ENCODE peak calls at places on chromosomes 13 and 19, in four cellular contexts. W, Q, O and M are unnamed samples.
A peak's percentile ranks its signal among the peaks of the same experiment; 100 is the strongest.

GRCh38 chr19:37329686-37330085 is 41.2 kb upstream of the ZNF527 start:
- DNase-seq in W (no peak), Q (no peak), O (no peak), M (no peak)

GRCh38 chr13:70034280-70034679 is 73.3 kb upstream of the ATXN8OS start:
- DNase-seq in W (no peak), Q (no peak), O (no peak), M (no peak)

GRCh38 chr13:40060318-40061007 is 405.0 kb downstream of the COG6 start:
- DNase-seq in W (no peak), Q (no peak), O (no peak), M (no peak)

GRCh38 chr19:52190679-52191293 is 934 bp downstream of the PPP2R1A start:
- DNase-seq in W (peak; percentile 2), Q (no peak), O (peak; percentile 25), M (peak; percentile 43)

GRCh38 chr19:52734893-52735661 is at the start of gene ZNF611:
- DNase-seq in W (peak; percentile 99), Q (peak; percentile 100), O (peak; percentile 99), M (peak; percentile 99)

GRCh38 chr19:4446801-4447200 is 10.8 kb downstream of the UBXN6 start:
- DNase-seq in W (no peak), Q (no peak), O (no peak), M (no peak)

GRCh38 chr13:103878891-103879605 is 812.8 kb upstream of the SLC10A2 start:
- DNase-seq in W (no peak), Q (no peak), O (no peak), M (no peak)

GRCh38 chr13:73224708-73225107 is 165.9 kb downstream of the KLF5 start:
- DNase-seq in W (no peak), Q (no peak), O (no peak), M (no peak)

GRCh38 chr13:42990147-42990990 is 1.7 kb downstream of the EPSTI1 start:
- DNase-seq in W (no peak), Q (no peak), O (no peak), M (no peak)

GRCh38 chr13:43008591-43008990 is 14.8 kb upstream of the DNAJC15 start:
- DNase-seq in W (no peak), Q (no peak), O (no peak), M (no peak)

GRCh38 chr13:94842901-94843300 is 130.6 kb upstream of the SOX21 start:
- DNase-seq in W (no peak), Q (no peak), O (no peak), M (no peak)

GRCh38 chr19:3006075-3006767 is 22.9 kb downstream of the TLE2 start:
- DNase-seq in W (no peak), Q (no peak), O (no peak), M (no peak)

GRCh38 chr19:4624733-4625362 is 14.5 kb upstream of the TNFAIP8L1 start:
- DNase-seq in W (no peak), Q (no peak), O (peak; percentile 30), M (no peak)

GRCh38 chr13:44347301-44347700 is 26.3 kb upstream of the SERP2 start:
- DNase-seq in W (no peak), Q (no peak), O (no peak), M (no peak)

GRCh38 chr19:56477429-56478338 is 539 bp upstream of the ZNF667 start:
- DNase-seq in W (no peak), Q (peak; percentile 97), O (no peak), M (peak; percentile 95)

GRCh38 chr19:39430675-39431593 is 4.8 kb downstream of the RPS16 start:
- DNase-seq in W (no peak), Q (no peak), O (no peak), M (no peak)

GRCh38 chr19:32570081-32570785 is 10.8 kb upstream of the PDCD5 start:
- DNase-seq in W (peak; percentile 32), Q (no peak), O (peak; percentile 56), M (peak; percentile 67)

GRCh38 chr13:62022369-62022768 is 606.7 kb upstream of the PCDH20 start:
- DNase-seq in W (no peak), Q (no peak), O (no peak), M (no peak)

GRCh38 chr19:15015946-15016542 is 33.2 kb upstream of the CASP14 start:
- DNase-seq in W (peak; percentile 38), Q (no peak), O (peak; percentile 75), M (no peak)

GRCh38 chr13:110293037-110293436 is 13.9 kb downstream of the COL4A1 start:
- DNase-seq in W (no peak), Q (no peak), O (no peak), M (no peak)

GRCh38 chr19:29176981-29177754 is 35.8 kb downstream of the UQCRFS1 start:
- DNase-seq in W (no peak), Q (no peak), O (no peak), M (no peak)

GRCh38 chr19:28578786-28579505 is 634.0 kb downstream of the UQCRFS1 start:
- DNase-seq in W (no peak), Q (no peak), O (no peak), M (peak; percentile 53)

GRCh38 chr19:14614099-14614412 is 31.2 kb downstream of the CLEC17A start:
- DNase-seq in W (no peak), Q (no peak), O (no peak), M (no peak)

GRCh38 chr19:1829958-1830357 is 17.9 kb upstream of the ATP8B3 start:
- DNase-seq in W (no peak), Q (no peak), O (no peak), M (no peak)

DNA sequence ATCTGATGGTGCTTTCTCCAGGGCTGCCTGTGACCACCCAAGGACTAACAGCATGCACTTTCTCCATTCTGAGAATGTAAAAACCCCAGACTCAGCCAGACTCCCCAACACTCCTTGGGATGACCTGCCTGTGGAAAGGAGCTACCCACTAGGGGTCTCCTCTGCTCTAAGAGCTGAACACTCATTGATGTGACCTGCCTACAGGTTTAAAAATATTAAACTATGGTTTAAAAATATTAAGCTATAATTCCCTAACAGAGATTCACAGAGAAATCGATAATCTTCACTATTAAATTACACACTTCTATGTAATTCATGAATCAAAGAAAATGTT is 696.2 kb upstream of the SLITRK5 start:
- DNase-seq in W (no peak), Q (no peak), O (no peak), M (no peak)
- TF ChIP-seq CTCF in W (no peak), Q (no peak), O (no peak), M (no peak)

GRCh38 chr13:27481766-27482165 is 31.4 kb upstream of the MTIF3 start:
- DNase-seq in W (peak; percentile 67), Q (no peak), O (peak; percentile 75), M (peak; percentile 88)
- TF ChIP-seq CTCF in W (peak; percentile 82), Q (no peak), O (peak; percentile 69), M (peak; percentile 91)

GRCh38 chr19:34274827-34275625 is 20.7 kb downstream of the GARRE1 start:
- DNase-seq in W (no peak), Q (no peak), O (no peak), M (no peak)

GRCh38 chr19:34277244-34277643 is 22.9 kb downstream of the GARRE1 start:
- DNase-seq in W (no peak), Q (no peak), O (no peak), M (no peak)

GRCh38 chr19:34276614-34277013 is 22.3 kb downstream of the GARRE1 start:
- DNase-seq in W (no peak), Q (no peak), O (no peak), M (no peak)

GRCh38 chr19:34274284-34274826 is 20.0 kb downstream of the GARRE1 start:
- DNase-seq in W (no peak), Q (no peak), O (no peak), M (no peak)

DNA sequence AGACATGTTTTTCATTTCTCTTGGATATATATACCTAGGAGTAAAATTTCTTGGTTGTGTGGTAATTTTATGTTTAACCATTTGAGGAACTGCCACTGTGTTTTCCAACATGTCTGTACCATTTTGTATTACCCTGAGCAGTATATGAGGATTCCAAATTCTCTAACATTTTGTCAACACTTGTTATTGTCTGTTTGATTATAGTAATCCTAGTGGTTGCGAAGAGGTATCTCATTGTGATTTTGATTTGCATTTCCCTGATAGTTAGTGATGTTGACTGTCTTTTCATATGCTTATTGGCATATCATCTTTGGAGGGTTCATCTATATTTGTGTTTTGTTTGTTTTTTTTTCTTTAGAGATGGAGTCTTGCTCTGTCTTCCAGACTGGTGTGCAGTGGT is 21.4 kb downstream of the GARRE1 start:
- DNase-seq in W (no peak), Q (no peak), O (no peak), M (no peak)
- TF ChIP-seq CTCF in W (no peak), Q (no peak), O (no peak), M (no peak)

GRCh38 chr19:10551698-10552301 is 8.1 kb downstream of the ATG4D start:
- DNase-seq in W (no peak), Q (no peak), O (no peak), M (no peak)
- TF ChIP-seq CTCF in W (no peak), Q (no peak), O (no peak), M (no peak)

DNA sequence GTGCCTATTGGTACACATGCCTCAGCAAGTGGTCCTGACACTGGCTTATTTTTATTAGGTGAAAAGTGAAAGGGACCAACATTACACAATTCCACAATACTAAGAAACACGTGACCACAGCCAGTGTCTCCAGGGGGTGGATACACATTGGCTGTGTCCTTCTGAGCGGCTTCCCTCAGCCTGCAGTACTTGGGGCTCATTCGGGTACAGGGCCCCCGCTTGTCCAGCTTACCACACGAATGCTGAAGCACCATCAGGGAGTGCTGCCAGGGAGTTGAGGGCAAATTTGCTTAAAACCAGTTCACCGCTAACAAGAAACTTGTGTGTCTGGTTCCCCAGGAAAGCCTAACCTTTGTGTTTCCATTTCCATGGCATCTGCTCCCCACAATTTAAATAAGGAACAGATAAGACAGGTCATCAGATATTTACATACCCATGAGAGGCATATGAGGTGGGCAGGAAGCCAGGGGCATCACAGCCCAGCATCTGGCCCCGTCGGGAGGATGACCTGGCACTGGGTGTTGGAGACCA is 23.3 kb downstream of the PBX4 start:
- DNase-seq in W (no peak), Q (no peak), O (no peak), M (no peak)
- TF ChIP-seq CTCF in W (no peak), Q (no peak), O (no peak), M (no peak)